ENCODE peak calls at places on chromosomes 4 and X, in four cellular contexts. Q is left ventricle myocardium inferior, X is NT2/D1, A is left lung. F is an unnamed sample.

GRCh38 chrX:29044802-29045201 is 457.6 kb downstream of the IL1RAPL1 start:
- DNase-seq in A (no peak), Q (no peak), X (no peak), F (peak; percentile 25)

GRCh38 chrX:155070663-155070974 is 317 bp downstream of the CMC4 start:
- DNase-seq in X (no peak), Q (no peak), A (no peak), F (no peak)

GRCh38 chr4:102439835-102440234 is 61.3 kb upstream of the NFKB1 start:
- DNase-seq in A (no peak), X (no peak), Q (no peak), F (no peak)

GRCh38 chrX:151416521-151417048 is 19.6 kb downstream of the VMA21 start:
- DNase-seq in Q (no peak), X (no peak), A (no peak), F (no peak)

GRCh38 chr4:147492761-147493160 is 11.9 kb downstream of the EDNRA start:
- DNase-seq in A (no peak), Q (peak; percentile 33), X (no peak), F (no peak)

GRCh38 chr4:83582289-83582756 is 46.4 kb downstream of the GPAT3 start:
- DNase-seq in A (no peak), Q (no peak), X (no peak), F (no peak)

GRCh38 chrX:110569506-110569905 is 210.9 kb downstream of the RTL9 start:
- DNase-seq in X (no peak), Q (no peak), A (no peak), F (no peak)

GRCh38 chr4:2284161-2284933 is 22.4 kb upstream of the MXD4 start:
- DNase-seq in Q (peak; percentile 5), A (peak; percentile 18), X (no peak), F (no peak)

GRCh38 chr4:38129452-38129830 is 169.2 kb downstream of the PTTG2 start:
- DNase-seq in A (no peak), X (no peak), Q (no peak), F (no peak)

GRCh38 chr4:7557447-7557846 is 122.7 kb upstream of the PSAPL1 start:
- DNase-seq in X (no peak), A (no peak), Q (no peak), F (no peak)

GRCh38 chrX:42602136-42602535 is 175.8 kb downstream of the PPP1R2C start:
- DNase-seq in A (no peak), X (no peak), Q (no peak), F (no peak)

GRCh38 chr4:138907174-138907573 is 108.4 kb upstream of the NOCT start:
- DNase-seq in Q (no peak), A (no peak), X (no peak), F (no peak)

GRCh38 chr4:145808021-145808650 is 128.2 kb downstream of the C4orf51 start:
- DNase-seq in A (no peak), Q (no peak), X (peak; percentile 57), F (peak; percentile 79)

GRCh38 chrX:46665232-46666162 is 91.9 kb downstream of the CHST7 start:
- DNase-seq in Q (no peak), A (no peak), X (no peak), F (no peak)

GRCh38 chrX:19772306-19772705 is 115.1 kb downstream of the SH3KBP1 start:
- DNase-seq in X (no peak), Q (no peak), A (no peak), F (no peak)

GRCh38 chr4:6437682-6438264 is 34.6 kb downstream of the PPP2R2C start:
- DNase-seq in A (no peak), X (no peak), Q (no peak), F (no peak)

GRCh38 chr4:80507077-80507476 is 171.5 kb downstream of the CFAP299 start:
- DNase-seq in Q (no peak), X (no peak), A (no peak), F (no peak)

GRCh38 chrX:12401252-12401651 is 263.0 kb downstream of the FRMPD4 start:
- DNase-seq in X (no peak), A (no peak), Q (no peak), F (no peak)

DNA sequence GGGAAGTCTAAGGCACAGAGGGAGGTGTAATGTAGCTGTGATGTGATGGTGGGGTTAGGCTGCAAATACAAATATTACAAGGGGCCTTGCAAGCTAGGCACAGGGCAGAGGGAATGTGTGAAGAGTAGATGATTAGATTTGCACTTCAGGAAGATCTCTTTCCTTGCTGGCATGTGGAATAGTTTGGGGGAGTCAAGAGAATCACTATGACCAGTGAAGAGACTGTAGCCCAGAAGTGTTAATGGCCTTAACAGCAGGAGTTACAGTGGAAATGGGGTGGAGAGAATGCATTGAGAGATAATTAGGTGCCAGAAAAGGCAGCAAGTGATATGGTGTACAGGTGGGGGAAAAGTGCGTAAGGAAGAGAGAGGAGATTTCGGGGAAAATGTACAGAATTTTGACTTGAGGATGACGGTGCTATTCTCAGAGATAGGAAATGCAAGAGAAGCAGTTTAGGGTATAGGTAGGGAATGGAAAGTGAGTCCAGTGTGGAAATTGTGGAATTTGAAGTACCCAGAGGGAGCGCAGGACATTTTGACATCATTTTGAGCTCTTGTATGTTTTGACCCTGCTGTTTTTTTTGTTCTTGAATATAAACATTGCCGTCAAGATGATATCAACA is 10.2 kb upstream of the TAPT1 start:
- DNase-seq in Q (no peak), X (no peak), A (no peak), F (no peak)
- H3K4me1 ChIP-seq in Q (peaks cover 16% of the 10 kb centered on the region), X (no peaks in the 10 kb centered on the region), A (peaks cover 24% of the 10 kb centered on the region), F (no peaks in the 10 kb centered on the region)

GRCh38 chr4:75672461-75673026 is 667 bp downstream of the G3BP2 start:
- DNase-seq in Q (peak; percentile 67), X (peak; percentile 13), A (peak; percentile 80), F (peak; percentile 80)

GRCh38 chr4:75673027-75673958 is at the start of gene G3BP2:
- DNase-seq in X (peak; percentile 92), Q (peak; percentile 98), A (peak; percentile 99), F (peak; percentile 99)

GRCh38 chr4:75671802-75672421 is 1.3 kb downstream of the G3BP2 start:
- DNase-seq in A (no peak), X (no peak), Q (no peak), F (no peak)

GRCh38 chr4:75675004-75675531 is 1.9 kb upstream of the G3BP2 start:
- DNase-seq in X (no peak), A (no peak), Q (no peak), F (no peak)

DNA sequence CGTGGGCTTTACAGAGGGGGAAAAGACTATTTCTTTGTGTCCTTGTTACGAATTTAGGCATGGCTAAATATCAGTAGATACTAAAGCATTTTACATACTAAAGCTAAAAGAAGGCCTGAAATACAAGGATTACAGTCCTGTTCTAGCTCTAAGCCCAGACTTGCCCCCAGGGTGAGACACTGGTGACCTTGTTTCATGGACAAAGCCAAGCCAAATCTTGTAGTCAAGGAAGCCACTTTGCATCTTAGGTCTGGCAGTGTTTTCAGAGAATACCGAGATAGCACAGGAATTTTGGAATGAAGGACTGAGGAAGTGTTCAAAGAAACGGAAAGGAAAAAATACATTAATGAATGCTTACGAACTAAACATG is 733 bp upstream of the G3BP2 start:
- DNase-seq in A (no peak), Q (no peak), X (peak; percentile 3), F (peak; percentile 36)
- H3K4me3 ChIP-seq in A (peak overlapping the region; percentile 99), Q (peak overlapping the region; percentile 97), X (peak overlapping the region; percentile 81), F (peak overlapping the region; percentile 93)

GRCh38 chr4:89838005-89838404 is 1.0 kb upstream of the SNCA start:
- DNase-seq in A (no peak), X (no peak), Q (no peak), F (peak; percentile 50)
- H3K36me3 ChIP-seq in A (no peaks in the 10 kb centered on the region), X (no peaks in the 10 kb centered on the region), Q (no peaks in the 10 kb centered on the region), F (peaks cover 11% of the 10 kb centered on the region)

GRCh38 chr4:41209187-41209586 is 5.2 kb downstream of the APBB2 start:
- DNase-seq in Q (no peak), X (no peak), A (no peak), F (no peak)
- H3K4me1 ChIP-seq in Q (peaks cover 89% of the 10 kb centered on the region), X (peaks cover 3% of the 10 kb centered on the region), A (peaks cover 45% of the 10 kb centered on the region), F (peaks cover 19% of the 10 kb centered on the region)

GRCh38 chr4:128461300-128462103 is 173.9 kb upstream of the PGRMC2 start:
- DNase-seq in Q (no peak), X (no peak), A (no peak), F (peak; percentile 81)
- H3K4me3 ChIP-seq in Q (no peak overlapping the region), X (no peak overlapping the region), A (no peak overlapping the region), F (no peak overlapping the region)

GRCh38 chr4:857461-857860 is 31.5 kb upstream of the CPLX1 start:
- DNase-seq in X (no peak), A (no peak), Q (no peak), F (no peak)

GRCh38 chr4:859496-859895 is 33.6 kb upstream of the CPLX1 start:
- DNase-seq in X (no peak), A (no peak), Q (no peak), F (no peak)

GRCh38 chr4:858136-858535 is 32.2 kb upstream of the CPLX1 start:
- DNase-seq in X (no peak), A (no peak), Q (no peak), F (no peak)

GRCh38 chr4:858831-859451 is 33.0 kb upstream of the CPLX1 start:
- DNase-seq in A (no peak), X (no peak), Q (no peak), F (no peak)

GRCh38 chr4:860561-860960 is 34.6 kb upstream of the CPLX1 start:
- DNase-seq in X (no peak), A (no peak), Q (no peak), F (no peak)
- H3K36me3 ChIP-seq in X (peaks cover 94% of the 10 kb centered on the region), A (no peaks in the 10 kb centered on the region), Q (peaks cover 89% of the 10 kb centered on the region), F (peaks cover 36% of the 10 kb centered on the region)

DNA sequence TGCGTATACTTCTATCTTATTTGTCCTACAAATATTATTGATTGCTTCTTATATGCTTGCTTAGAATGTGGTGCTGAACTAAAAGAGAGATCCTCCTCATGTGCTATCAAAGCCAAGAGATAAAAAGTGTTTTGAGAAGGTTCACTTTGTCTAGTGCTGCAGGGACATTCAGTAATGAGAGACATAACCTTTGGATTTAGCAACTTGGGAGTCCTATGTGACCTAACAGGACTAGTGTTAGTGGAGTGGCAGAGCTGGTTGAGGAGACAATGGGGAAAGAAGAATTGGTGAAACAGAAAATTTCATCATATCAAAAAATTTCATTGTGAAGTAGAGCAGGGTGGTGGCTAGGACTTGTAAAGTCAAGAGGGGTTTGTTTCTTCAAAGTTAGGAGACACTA is 117.0 kb downstream of the RAPGEF2 start:
- DNase-seq in X (no peak), Q (no peak), A (no peak), F (no peak)
- H3K4me1 ChIP-seq in X (no peaks in the 10 kb centered on the region), Q (peaks cover 83% of the 10 kb centered on the region), A (peaks cover 13% of the 10 kb centered on the region), F (no peaks in the 10 kb centered on the region)

GRCh38 chr4:153142700-153143438 is 61.4 kb upstream of the TRIM2 start:
- DNase-seq in A (peak; percentile 70), X (no peak), Q (peak; percentile 62), F (peak; percentile 82)
- H3K4me3 ChIP-seq in A (no peak overlapping the region), X (no peak overlapping the region), Q (peak overlapping the region; percentile 38), F (no peak overlapping the region)

GRCh38 chrX:149497054-149497453 is 8.1 kb downstream of the IDS start:
- DNase-seq in Q (no peak), X (no peak), A (no peak), F (no peak)

GRCh38 chrX:149493567-149494562 is 11.2 kb downstream of the IDS start:
- DNase-seq in X (no peak), A (peak; percentile 47), Q (peak; percentile 37), F (no peak)

GRCh38 chrX:149495573-149496071 is 9.5 kb downstream of the IDS start:
- DNase-seq in Q (no peak), X (no peak), A (peak; percentile 43), F (no peak)

GRCh38 chrX:149497626-149498025 is 7.5 kb downstream of the IDS start:
- DNase-seq in Q (no peak), A (no peak), X (no peak), F (no peak)

GRCh38 chrX:149494844-149495565 is 10.1 kb downstream of the IDS start:
- DNase-seq in A (no peak), Q (no peak), X (no peak), F (no peak)
- H3K36me3 ChIP-seq in A (no peaks in the 10 kb centered on the region), Q (peaks cover 48% of the 10 kb centered on the region), X (peaks cover 74% of the 10 kb centered on the region), F (peaks cover 73% of the 10 kb centered on the region)

GRCh38 chr4:140096921-140097320 is 57.1 kb downstream of the MAML3 start:
- DNase-seq in A (no peak), Q (no peak), X (no peak), F (no peak)
- H3K4me1 ChIP-seq in A (peaks cover 91% of the 10 kb centered on the region), Q (peaks cover 83% of the 10 kb centered on the region), X (peaks cover 12% of the 10 kb centered on the region), F (peaks cover 38% of the 10 kb centered on the region)

F was measured in HAP-1.